ENCODE peak calls at places on chromosomes 5 and 9, in five cellular contexts. B is bronchial epithelial cell, I is left ventricle myocardium inferior, E is OCI-LY7, P is MM.1S. L is an unnamed sample.

GRCh38 chr5:141875795-141876627 is 2.2 kb downstream of the PCDH1 start:
- DNase-seq in I (peak; percentile 47), P (no peak), E (no peak), B (peak; percentile 17), L (no peak)

GRCh38 chr9:22030101-22030598 is 21.0 kb upstream of the CDKN2B start:
- DNase-seq in P (no peak), I (no peak), E (peak; percentile 56), B (peak; percentile 93), L (peak; percentile 43)

GRCh38 chr5:157476699-157477408 is 16.8 kb downstream of the NIPAL4 start:
- DNase-seq in B (peak; percentile 65), P (peak; percentile 67), E (peak; percentile 79), I (no peak), L (no peak)

GRCh38 chr5:174729075-174729680 is 4.8 kb downstream of the MSX2 start:
- DNase-seq in I (no peak), E (no peak), P (no peak), B (no peak), L (no peak)

GRCh38 chr5:159033351-159033657 is 66.4 kb downstream of the EBF1 start:
- DNase-seq in B (no peak), E (no peak), I (no peak), P (no peak), L (no peak)

GRCh38 chr5:122703214-122703613 is 71.7 kb upstream of the SNX2 start:
- DNase-seq in I (no peak), B (no peak), P (no peak), E (no peak), L (no peak)

GRCh38 chr5:126965487-126965886 is 64.9 kb downstream of the MARCHF3 start:
- DNase-seq in B (peak; percentile 22), E (no peak), P (no peak), I (no peak), L (no peak)

GRCh38 chr9:117247271-117247670 is 167.6 kb downstream of the ASTN2 start:
- DNase-seq in E (peak; percentile 7), B (peak; percentile 12), P (no peak), I (no peak), L (no peak)

GRCh38 chr5:133106343-133106742 is 54.5 kb downstream of the HSPA4 start:
- DNase-seq in B (no peak), P (no peak), I (no peak), E (peak; percentile 45), L (no peak)

GRCh38 chr5:78594946-78595921 is 53.3 kb downstream of the LHFPL2 start:
- DNase-seq in P (no peak), E (no peak), I (no peak), B (peak; percentile 97), L (no peak)

GRCh38 chr9:130715270-130716077 is 21.9 kb downstream of the EXOSC2 start:
- DNase-seq in E (no peak), I (no peak), B (peak; percentile 65), P (no peak), L (no peak)

GRCh38 chr9:27276182-27277030 is 20.5 kb downstream of the EQTN start:
- DNase-seq in B (peak; percentile 59), P (peak; percentile 24), I (no peak), E (peak; percentile 65), L (no peak)

GRCh38 chr9:90027296-90027790 is 422.5 kb downstream of the GADD45G start:
- DNase-seq in I (no peak), B (peak; percentile 75), P (no peak), E (no peak), L (no peak)

GRCh38 chr5:3377176-3377575 is 218.5 kb upstream of the IRX1 start:
- DNase-seq in E (no peak), I (no peak), B (no peak), P (no peak), L (no peak)

GRCh38 chr5:131417240-131417869 is 153.5 kb downstream of the CDC42SE2 start:
- DNase-seq in P (peak; percentile 75), I (peak; percentile 66), B (peak; percentile 52), E (peak; percentile 76), L (no peak)

GRCh38 chr5:174624754-174625506 is 99.5 kb upstream of the MSX2 start:
- DNase-seq in E (no peak), P (no peak), B (no peak), I (no peak), L (no peak)

GRCh38 chr9:94692601-94693000 is 33.9 kb upstream of the AOPEP start:
- DNase-seq in P (no peak), B (no peak), I (no peak), E (no peak), L (no peak)

GRCh38 chr5:19047277-19047676 is 940.7 kb downstream of the CDH18 start:
- DNase-seq in B (no peak), P (no peak), I (no peak), E (no peak), L (no peak)

GRCh38 chr9:116726606-116727005 is 39.5 kb downstream of the TRIM32 start:
- DNase-seq in E (no peak), I (no peak), B (no peak), P (no peak), L (no peak)

GRCh38 chr5:111774525-111774924 is 17.5 kb upstream of the NREP start:
- DNase-seq in E (peak; percentile 49), B (peak; percentile 32), P (peak; percentile 86), I (peak; percentile 17), L (no peak)

GRCh38 chr9:89021154-89021803 is 30.0 kb downstream of the S1PR3 start:
- DNase-seq in P (no peak), I (no peak), E (no peak), B (peak; percentile 73), L (no peak)

GRCh38 chr9:119556129-119556875 is 187.1 kb upstream of the BRINP1 start:
- DNase-seq in B (peak; percentile 33), P (peak; percentile 52), E (peak; percentile 57), I (peak; percentile 66), L (peak; percentile 57)

GRCh38 chr5:11822598-11822997 is 81.6 kb downstream of the CTNND2 start:
- DNase-seq in E (no peak), P (no peak), B (no peak), I (no peak), L (no peak)

GRCh38 chr9:137138058-137138697 is 776 bp upstream of the GRIN1 start:
- DNase-seq in E (peak; percentile 67), B (no peak), P (no peak), I (no peak), L (no peak)

GRCh38 chr9:111632695-111633388 is 1.7 kb downstream of the DNAJC25 start:
- DNase-seq in E (peak; percentile 1), P (no peak), I (no peak), B (no peak), L (no peak)

GRCh38 chr5:173780356-173781234 is 107.6 kb upstream of the CPEB4 start:
- DNase-seq in B (no peak), P (no peak), E (no peak), I (no peak), L (no peak)

GRCh38 chr5:141849371-141850182 is 28.6 kb downstream of the PCDH1 start:
- DNase-seq in B (peak; percentile 66), I (peak; percentile 90), P (peak; percentile 72), E (peak; percentile 87), L (peak; percentile 73)

GRCh38 chr5:181153814-181154213 is 6.4 kb downstream of the OR2V2 start:
- DNase-seq in I (no peak), P (no peak), B (no peak), E (no peak), L (no peak)

GRCh38 chr5:19058216-19058615 is 929.8 kb downstream of the CDH18 start:
- DNase-seq in P (no peak), E (no peak), I (no peak), B (peak; percentile 40), L (no peak)

GRCh38 chr9:94687451-94687850 is 39.0 kb upstream of the AOPEP start:
- DNase-seq in I (no peak), P (no peak), E (no peak), B (no peak), L (no peak)

GRCh38 chr5:63854076-63854475 is 108.2 kb downstream of the HTR1A start:
- DNase-seq in I (no peak), E (no peak), P (no peak), B (peak; percentile 15), L (no peak)

GRCh38 chr5:134458234-134458633 is 46.6 kb upstream of the CDKN2AIPNL start:
- DNase-seq in B (peak; percentile 57), I (peak; percentile 73), P (no peak), E (no peak), L (no peak)

GRCh38 chr5:150125334-150125733 is 30.3 kb downstream of the PDGFRB start:
- DNase-seq in P (no peak), E (no peak), I (no peak), B (no peak), L (no peak)
- TF ChIP-seq CTCF in P (no peak), E (no peak), I (no peak), B (no peak), L (no peak)

DNA sequence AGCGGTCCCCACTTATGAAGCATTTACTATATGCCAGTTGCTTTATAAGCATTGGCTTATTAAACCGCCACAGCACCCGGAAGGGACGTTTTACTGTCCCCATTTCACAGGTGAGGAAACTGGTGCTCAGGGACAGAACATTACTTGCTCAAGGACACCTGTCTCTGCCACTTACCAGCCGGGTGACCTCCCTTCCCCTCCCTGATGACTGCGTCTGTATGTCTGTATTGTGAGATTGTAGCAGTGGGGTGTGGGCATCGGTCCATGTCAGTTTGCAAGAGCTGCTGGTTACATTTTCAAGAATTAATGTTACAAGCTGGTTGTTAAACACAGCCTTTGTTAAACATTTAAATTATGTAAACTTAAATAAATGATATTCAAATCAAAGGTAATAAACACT is 77.6 kb upstream of the LMX1B start:
- DNase-seq in I (no peak), P (no peak), B (no peak), E (no peak), L (no peak)
- H3K4me3 ChIP-seq in I (no peak overlapping the region), P (no peak overlapping the region), B (no peak overlapping the region), E (no peak overlapping the region), L (no peak overlapping the region)

DNA sequence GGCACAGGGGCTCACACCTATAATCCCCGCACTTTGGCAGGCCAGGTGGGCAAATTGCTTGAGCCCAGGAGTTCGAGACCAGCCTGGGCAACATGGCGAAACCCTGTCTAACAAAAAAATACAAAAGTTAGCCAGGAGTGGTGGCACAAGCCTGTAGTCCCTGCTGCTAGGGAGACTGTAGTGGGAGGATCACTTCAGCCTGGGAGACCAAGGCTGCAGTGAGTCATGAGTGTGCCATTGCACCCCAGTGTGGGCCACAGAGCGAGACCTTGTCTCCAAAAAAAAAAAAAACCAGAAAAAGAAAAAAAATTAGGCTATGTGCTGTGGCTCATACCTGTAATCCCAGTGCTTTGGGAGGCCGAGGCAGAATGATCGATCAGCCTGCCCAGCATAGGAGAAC is 58.5 kb upstream of the EIF4EBP3 start:
- DNase-seq in I (no peak), E (no peak), B (no peak), P (no peak), L (no peak)
- H3K36me3 ChIP-seq in I (peaks cover 70% of the 10 kb centered on the region), E (peaks cover 85% of the 10 kb centered on the region), B (peaks cover 3% of the 10 kb centered on the region), P (peaks cover 19% of the 10 kb centered on the region), L (peaks cover 2% of the 10 kb centered on the region)

GRCh38 chr5:15368835-15369234 is 131.1 kb upstream of the FBXL7 start:
- DNase-seq in B (no peak), I (no peak), E (no peak), P (no peak), L (no peak)
- TF ChIP-seq CTCF in B (no peak), I (no peak), E (no peak), P (no peak), L (no peak)

GRCh38 chr9:84140535-84141101 is 160.0 kb downstream of the RMI1 start:
- DNase-seq in E (no peak), B (no peak), I (no peak), P (no peak), L (peak; percentile 28)
- H3K4me3 ChIP-seq in E (no peak overlapping the region), B (peak overlapping the region; percentile 15), I (peak overlapping the region; percentile 66), P (peak overlapping the region; percentile 44), L (peak overlapping the region; percentile 56)

L was measured in GM06990.